ENCODE peak calls at places on chromosomes 11 and 22, in seven cellular contexts. C is globus pallidus; A is Calu3; N is Daoy; E is activated T-cell treated with anti-CD3 and anti-CD28 coated beads for 1 hour; I is thoracic aorta; Y is naive thymus-derived CD8-positive, alpha-beta T cell. O is an unnamed sample.

GRCh38 chr11:77473001-77473800 is 693 bp downstream of the PAK1 start:
- DNase-seq in Y (peak), E (peak), I (no peak), C (no peak), A (peak), N (peak), O (peak)

GRCh38 chr11:58524232-58525036 is 16.5 kb upstream of the OR5B21 start:
- DNase-seq in E (peak), N (peak), I (peak), C (peak), A (peak), Y (peak), O (peak)

GRCh38 chr11:59918494-59918893 is 19.7 kb upstream of the OOSP1 start:
- DNase-seq in E (no peak), I (no peak), N (no peak), C (no peak), A (no peak), Y (no peak), O (no peak)

GRCh38 chr11:74018331-74019005 is 9.6 kb upstream of the UCP3 start:
- DNase-seq in A (peak), N (peak), I (peak), E (no peak), C (peak), Y (no peak), O (peak)

GRCh38 chr11:19994712-19995111 is 165.6 kb downstream of the DBX1 start:
- DNase-seq in N (no peak), A (no peak), C (no peak), E (no peak), Y (no peak), I (no peak), O (no peak)

GRCh38 chr11:44766112-44766971 is 39.6 kb downstream of the TSPAN18 start:
- DNase-seq in A (no peak), Y (no peak), N (peak), I (peak), E (no peak), C (no peak), O (peak)

GRCh38 chr11:71103266-71103665 is 149.1 kb downstream of the SHANK2 start:
- DNase-seq in C (no peak), I (no peak), Y (no peak), A (no peak), E (no peak), N (peak), O (peak)

GRCh38 chr22:30392661-30393321 is 4.0 kb upstream of the SEC14L2 start:
- DNase-seq in E (no peak), I (no peak), A (no peak), Y (no peak), C (no peak), N (no peak), O (no peak)

GRCh38 chr11:35354644-35355043 is 64.7 kb downstream of the SLC1A2 start:
- DNase-seq in N (no peak), Y (no peak), I (no peak), C (no peak), E (no peak), A (no peak), O (no peak)

GRCh38 chr11:100777118-100777517 is 90.0 kb downstream of the ARHGAP42 start:
- DNase-seq in E (no peak), A (peak), C (no peak), Y (no peak), I (no peak), N (peak), O (no peak)

GRCh38 chr11:76231339-76231738 is 25.0 kb upstream of the WNT11 start:
- DNase-seq in E (no peak), I (no peak), A (no peak), Y (no peak), C (no peak), N (no peak), O (no peak)

GRCh38 chr22:34976474-34976873 is 89.5 kb upstream of the ISX start:
- DNase-seq in N (peak), A (no peak), I (no peak), E (no peak), C (no peak), Y (no peak), O (no peak)

GRCh38 chr11:73942030-73942429 is 8.8 kb upstream of the DNAJB13 start:
- DNase-seq in A (no peak), E (no peak), C (no peak), Y (no peak), I (no peak), N (no peak), O (no peak)

GRCh38 chr11:9473408-9473807 is 12.6 kb downstream of the ZNF143 start:
- DNase-seq in N (no peak), I (no peak), A (no peak), C (no peak), Y (no peak), E (no peak), O (no peak)

GRCh38 chr11:19453893-19454292 is 213.1 kb upstream of the E2F8 start:
- DNase-seq in N (peak), Y (no peak), E (no peak), I (peak), A (no peak), C (no peak), O (no peak)

GRCh38 chr11:112834277-112834755 is 126.9 kb upstream of the NCAM1 start:
- DNase-seq in E (no peak), N (peak), Y (no peak), A (no peak), I (no peak), C (peak), O (peak)

GRCh38 chr11:127226959-127227358 is 226.4 kb upstream of the KIRREL3 start:
- DNase-seq in I (no peak), E (no peak), A (no peak), C (no peak), Y (no peak), N (no peak), O (no peak)

GRCh38 chr22:19819911-19820879 is 34.5 kb downstream of the GNB1L start:
- DNase-seq in I (no peak), N (no peak), C (no peak), A (no peak), E (no peak), Y (no peak), O (peak)

GRCh38 chr11:75625970-75626691 is 42.7 kb downstream of the MAP6 start:
- DNase-seq in I (no peak), C (no peak), E (no peak), Y (no peak), A (peak), N (peak), O (no peak)

GRCh38 chr11:126544311-126545056 is 189.0 kb downstream of the ST3GAL4 start:
- DNase-seq in E (no peak), C (peak), N (peak), A (no peak), Y (no peak), I (no peak), O (no peak)

GRCh38 chr11:14700593-14700992 is 57.0 kb downstream of the PDE3B start:
- DNase-seq in I (no peak), E (no peak), A (no peak), Y (no peak), N (no peak), C (no peak), O (no peak)

GRCh38 chr22:49300241-49300640 is 527.4 kb downstream of the BRD1 start:
- DNase-seq in A (no peak), N (no peak), E (no peak), Y (no peak), C (no peak), I (no peak), O (no peak)

GRCh38 chr11:45026835-45027234 is 76.2 kb upstream of the TP53I11 start:
- DNase-seq in Y (no peak), A (no peak), C (no peak), E (no peak), I (no peak), N (no peak), O (no peak)

GRCh38 chr22:39356464-39356863 is 6.7 kb downstream of the SYNGR1 start:
- DNase-seq in Y (no peak), N (no peak), A (no peak), C (no peak), I (no peak), E (no peak), O (no peak)

GRCh38 chr11:44301856-44302231 is 8.1 kb downstream of the ALX4 start:
- DNase-seq in N (peak), C (no peak), Y (no peak), I (no peak), E (no peak), A (peak), O (no peak)

GRCh38 chr11:36763187-36763586 is 165.2 kb upstream of the RAG2 start:
- DNase-seq in N (no peak), A (no peak), E (no peak), C (no peak), Y (no peak), I (no peak), O (no peak)

GRCh38 chr11:68542617-68543016 is 82.1 kb downstream of the PPP6R3 start:
- DNase-seq in C (no peak), N (peak), E (no peak), A (no peak), I (no peak), Y (no peak), O (no peak)

GRCh38 chr11:65556470-65557279 is 1.5 kb downstream of the LTBP3 start:
- DNase-seq in Y (no peak), I (no peak), E (no peak), N (no peak), C (no peak), A (no peak), O (no peak)

GRCh38 chr11:35144103-35144741 is 5.3 kb downstream of the CD44 start:
- DNase-seq in I (no peak), A (peak), E (no peak), Y (peak), N (peak), C (no peak), O (no peak)

GRCh38 chr22:35021166-35021565 is 44.8 kb upstream of the ISX start:
- DNase-seq in I (no peak), C (no peak), A (no peak), E (no peak), Y (no peak), N (no peak), O (no peak)

GRCh38 chr11:72278911-72279310 is 34.9 kb upstream of the PHOX2A start:
- DNase-seq in A (no peak), E (no peak), Y (no peak), N (no peak), C (no peak), I (no peak), O (no peak)

GRCh38 chr11:67448220-67448609 is 4.3 kb downstream of the GPR152 start:
- DNase-seq in C (no peak), E (no peak), A (no peak), N (no peak), I (no peak), Y (no peak), O (no peak)

GRCh38 chr11:120130991-120131760 is 6.7 kb downstream of the TRIM29 start:
- DNase-seq in A (no peak), N (no peak), I (no peak), C (no peak), E (no peak), Y (no peak), O (no peak)

GRCh38 chr11:102347526-102348331 is 715 bp downstream of the BIRC2 start:
- DNase-seq in C (peak), E (no peak), N (peak), I (no peak), Y (no peak), A (peak), O (peak)

GRCh38 chr11:36114095-36114494 is 170.2 kb downstream of the LDLRAD3 start:
- DNase-seq in Y (no peak), A (no peak), C (no peak), I (no peak), E (no peak), N (no peak), O (no peak)

GRCh38 chr11:47306484-47306844 is 36.5 kb downstream of the MADD start:
- DNase-seq in N (no peak), E (no peak), I (no peak), A (no peak), C (no peak), Y (no peak), O (no peak)

GRCh38 chr22:48426466-48427380 is 1401.0 kb downstream of the BRD1 start:
- DNase-seq in N (no peak), A (no peak), I (no peak), C (no peak), E (no peak), Y (no peak), O (no peak)

GRCh38 chr11:19853901-19854300 is 141.3 kb downstream of the NAV2 start:
- DNase-seq in A (no peak), C (no peak), E (no peak), I (no peak), Y (no peak), N (no peak), O (no peak)

O was measured in pancreas.